ENCODE peak calls at places on chromosomes 13 and 19, in seven cellular contexts. V, T, A, H, I, C and W are unnamed samples.

GRCh38 chr13:40595693-40596092 is 70.7 kb downstream of the FOXO1 start:
- DNase-seq in V (no peak), T (no peak), A (no peak), H (no peak), I (no peak), C (no peak), W (no peak)

GRCh38 chr13:51035469-51035868 is 75.6 kb downstream of the C13orf42 start:
- DNase-seq in V (no peak), T (no peak), A (no peak), H (no peak), I (no peak), C (no peak), W (no peak)

GRCh38 chr19:45395524-45396388 is 9.1 kb downstream of the PPP1R13L start:
- DNase-seq in V (no peak), T (no peak), A (no peak), H (no peak), I (no peak), C (no peak), W (no peak)

GRCh38 chr13:72141845-72142470 is 275.0 kb upstream of the DACH1 start:
- DNase-seq in V (no peak), T (no peak), A (no peak), H (no peak), I (no peak), C (no peak), W (peak; percentile 6)

GRCh38 chr19:9848060-9848459 is 12.9 kb downstream of the PIN1 start:
- DNase-seq in V (no peak), T (peak; percentile 81), A (no peak), H (no peak), I (peak; percentile 30), C (no peak), W (no peak)

GRCh38 chr19:27776020-27776419 is 1436.9 kb downstream of the UQCRFS1 start:
- DNase-seq in V (no peak), T (no peak), A (no peak), H (no peak), I (peak; percentile 16), C (no peak), W (no peak)

GRCh38 chr19:30228113-30228725 is 144.0 kb upstream of the ZNF536 start:
- DNase-seq in V (no peak), T (peak; percentile 80), A (no peak), H (no peak), I (no peak), C (no peak), W (no peak)

GRCh38 chr13:40230833-40231266 is 435.6 kb downstream of the FOXO1 start:
- DNase-seq in V (no peak), T (no peak), A (no peak), H (no peak), I (no peak), C (no peak), W (no peak)

GRCh38 chr13:33690321-33690720 is 127.6 kb upstream of the RFC3 start:
- DNase-seq in V (no peak), T (no peak), A (no peak), H (no peak), I (no peak), C (no peak), W (no peak)

GRCh38 chr19:8308891-8309291 is 733 bp upstream of the CD320 start:
- DNase-seq in V (no peak), T (no peak), A (no peak), H (no peak), I (no peak), C (no peak), W (no peak)

GRCh38 chr19:2629491-2630351 is 72.8 kb downstream of the GNG7 start:
- DNase-seq in V (no peak), T (no peak), A (no peak), H (no peak), I (no peak), C (peak; percentile 58), W (no peak)

GRCh38 chr19:1122972-1123363 is 19.2 kb downstream of the GPX4 start:
- DNase-seq in V (peak; percentile 55), T (peak; percentile 99), A (no peak), H (no peak), I (peak; percentile 88), C (peak; percentile 29), W (peak; percentile 86)

GRCh38 chr19:4369109-4369887 is 25.9 kb downstream of the MPND start:
- DNase-seq in V (no peak), T (no peak), A (peak; percentile 90), H (no peak), I (peak; percentile 63), C (no peak), W (no peak)

GRCh38 chr13:65901723-65902122 is 1328.4 kb downstream of the PCDH9 start:
- DNase-seq in V (no peak), T (no peak), A (no peak), H (no peak), I (no peak), C (no peak), W (no peak)

GRCh38 chr13:95784891-95785290 is 108.0 kb downstream of the DNAJC3 start:
- DNase-seq in V (no peak), T (peak; percentile 26), A (no peak), H (no peak), I (no peak), C (no peak), W (no peak)

GRCh38 chr19:10408511-10409291 is 5.4 kb upstream of the CDC37 start:
- DNase-seq in V (no peak), T (peak; percentile 34), A (no peak), H (no peak), I (no peak), C (no peak), W (no peak)

GRCh38 chr13:34322416-34323074 is 504.6 kb downstream of the RFC3 start:
- DNase-seq in V (no peak), T (no peak), A (no peak), H (no peak), I (no peak), C (no peak), W (no peak)

GRCh38 chr19:6212403-6213265 is 67.1 kb downstream of the MLLT1 start:
- DNase-seq in V (no peak), T (peak; percentile 30), A (no peak), H (no peak), I (no peak), C (no peak), W (no peak)

GRCh38 chr13:97018029-97018819 is 23.9 kb upstream of the OXGR1 start:
- DNase-seq in V (peak; percentile 52), T (peak; percentile 41), A (no peak), H (no peak), I (peak; percentile 56), C (peak; percentile 36), W (no peak)

GRCh38 chr13:33277351-33277750 is 8.2 kb downstream of the STARD13 start:
- DNase-seq in V (no peak), T (no peak), A (no peak), H (no peak), I (no peak), C (no peak), W (no peak)

GRCh38 chr19:36051236-36051635 is 2.8 kb downstream of the THAP8 start:
- DNase-seq in V (peak; percentile 33), T (no peak), A (no peak), H (no peak), I (peak; percentile 55), C (peak; percentile 56), W (peak; percentile 48)

GRCh38 chr13:30382836-30383525 is 39.3 kb upstream of the UBE2L5 start:
- DNase-seq in V (no peak), T (no peak), A (no peak), H (no peak), I (no peak), C (no peak), W (no peak)

DNA sequence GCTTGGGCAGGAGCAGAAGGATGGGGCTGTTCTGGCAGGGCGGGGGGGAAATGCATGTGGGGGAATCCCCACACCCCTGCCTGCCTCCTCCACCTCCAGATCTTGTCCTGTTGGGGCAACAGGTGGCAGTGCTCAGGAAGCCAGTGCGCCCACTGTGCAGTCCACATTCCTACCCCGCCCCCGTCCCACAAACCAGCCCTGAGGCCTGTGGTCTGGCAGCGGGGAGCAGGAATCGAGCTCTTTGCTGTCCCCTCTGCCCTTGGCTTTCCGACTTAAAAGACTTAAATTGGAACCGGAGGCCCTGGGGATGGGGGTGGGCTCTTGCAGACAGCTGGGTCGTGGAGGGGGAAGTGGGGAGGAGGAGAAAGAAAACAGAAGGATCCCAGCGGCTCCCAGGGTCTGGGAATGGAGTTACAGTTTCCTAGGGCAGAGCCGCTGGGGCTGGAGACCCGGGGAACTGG is 4.3 kb downstream of the NANOS3 start:
- DNase-seq in V (no peak), T (peak; percentile 71), A (no peak), H (peak; percentile 38), I (no peak), C (peak; percentile 45), W (no peak)
- TF ChIP-seq JUND in V (no peak), T (no peak), A (no peak), H (no peak), I (no peak), C (no peak), W (no peak)

DNA sequence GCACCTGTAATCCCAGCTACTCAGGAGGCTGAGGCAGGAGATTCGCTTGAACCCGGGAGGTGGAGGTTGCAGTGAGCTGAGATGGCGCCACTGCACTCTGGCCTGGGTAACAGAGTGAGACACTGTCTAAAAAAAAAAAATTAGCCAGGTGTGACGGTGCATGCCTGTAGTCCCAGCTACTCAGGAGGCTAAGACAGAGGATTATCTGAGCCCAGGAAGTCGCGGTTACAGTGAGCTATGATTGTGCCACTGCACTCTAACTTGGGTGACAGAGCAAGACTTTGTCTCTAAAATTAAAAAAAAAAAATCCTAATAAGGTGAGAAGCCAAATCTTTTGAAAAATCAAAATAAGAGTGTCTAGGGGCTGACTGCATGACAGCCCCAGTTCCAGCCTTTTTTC is 9.7 kb upstream of the CEBPA start:
- DNase-seq in V (no peak), T (no peak), A (no peak), H (no peak), I (no peak), C (no peak), W (no peak)
- TF ChIP-seq JUND in V (no peak), T (no peak), A (no peak), H (no peak), I (no peak), C (no peak), W (no peak)

DNA sequence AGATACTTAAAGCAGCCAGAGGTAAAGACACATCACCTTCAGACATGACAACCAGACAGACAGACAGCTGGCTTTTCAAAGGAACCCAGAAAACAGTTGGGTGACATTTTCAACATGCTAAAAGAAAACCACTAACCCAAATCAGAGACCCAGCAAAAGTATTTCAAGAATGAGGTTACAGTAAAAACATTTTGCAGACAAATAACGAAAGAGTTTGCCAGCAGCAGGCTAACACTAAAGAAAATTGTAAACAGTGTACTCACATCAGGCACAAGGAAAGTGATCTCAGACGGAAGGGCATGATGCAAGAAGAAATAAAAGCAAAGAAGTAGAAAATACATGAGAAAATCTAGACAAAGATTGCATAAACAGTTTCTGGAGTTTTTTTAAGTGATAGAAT is 46.4 kb downstream of the AP1M1 start:
- DNase-seq in V (no peak), T (no peak), A (no peak), H (no peak), I (no peak), C (no peak), W (no peak)
- TF ChIP-seq JUND in V (no peak), T (no peak), A (no peak), H (no peak), I (no peak), C (no peak), W (no peak)

DNA sequence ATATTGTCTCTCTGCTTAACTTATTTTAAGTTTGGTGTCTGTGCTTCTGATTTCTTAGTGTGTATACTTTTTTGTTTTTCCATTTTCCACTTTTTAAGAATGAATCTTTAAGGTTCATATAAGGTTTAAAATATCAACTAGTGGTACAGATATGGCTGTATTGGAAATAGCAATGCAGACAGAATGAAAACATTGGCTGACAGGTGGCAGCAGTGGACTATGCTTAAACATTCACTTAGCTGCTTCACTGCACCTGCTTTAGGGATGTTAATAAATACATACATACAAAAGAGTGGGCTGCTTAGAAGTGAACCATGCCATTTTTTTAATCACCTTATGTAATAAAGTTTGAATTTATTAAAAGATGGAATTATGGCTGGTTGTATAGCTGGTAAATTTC is 27.3 kb downstream of the TM9SF2 start:
- DNase-seq in V (no peak), T (no peak), A (no peak), H (no peak), I (no peak), C (peak; percentile 17), W (peak; percentile 21)
- TF ChIP-seq JUND in V (no peak), T (no peak), A (no peak), H (no peak), I (no peak), C (no peak), W (no peak)